ENCODE peak calls at places on chromosomes 11 and 22, in six cellular contexts. One of them, this sample, is unnamed.

GRCh38 chr11:100910808-100911207 is 218.8 kb downstream of the PGR start:
- DNase-seq in naive thymus-derived CD4-positive, alpha-beta T cell: no peak
- DNase-seq in kidney: no peak
- DNase-seq in lower lobe of right lung: no peak
- DNase-seq in tibial nerve: no peak
- DNase-seq in uterus: no peak
- DNase-seq in this sample: no peak

GRCh38 chr11:108947654-108948570 is 283.0 kb downstream of the DDX10 start:
- DNase-seq in naive thymus-derived CD4-positive, alpha-beta T cell: no peak
- DNase-seq in uterus: no peak
- DNase-seq in tibial nerve: no peak
- DNase-seq in kidney: no peak
- DNase-seq in lower lobe of right lung: no peak
- DNase-seq in this sample: no peak

GRCh38 chr22:50627452-50627913 is 469 bp downstream of the ARSA start:
- DNase-seq in uterus: no peak
- DNase-seq in naive thymus-derived CD4-positive, alpha-beta T cell: peak; percentile 22
- DNase-seq in lower lobe of right lung: no peak
- DNase-seq in tibial nerve: no peak
- DNase-seq in kidney: no peak
- DNase-seq in this sample: peak; percentile 21

GRCh38 chr11:45178890-45179663 is 32.6 kb downstream of the PRDM11 start:
- DNase-seq in naive thymus-derived CD4-positive, alpha-beta T cell: no peak
- DNase-seq in kidney: no peak
- DNase-seq in uterus: no peak
- DNase-seq in tibial nerve: no peak
- DNase-seq in lower lobe of right lung: no peak
- DNase-seq in this sample: no peak

GRCh38 chr11:63573881-63574855 is 11.0 kb upstream of the PLAAT2 start:
- DNase-seq in kidney: no peak
- DNase-seq in naive thymus-derived CD4-positive, alpha-beta T cell: peak; percentile 37
- DNase-seq in tibial nerve: no peak
- DNase-seq in lower lobe of right lung: no peak
- DNase-seq in uterus: peak; percentile 49
- DNase-seq in this sample: peak; percentile 39

GRCh38 chr22:46003271-46004091 is 26.5 kb upstream of the WNT7B start:
- DNase-seq in naive thymus-derived CD4-positive, alpha-beta T cell: no peak
- DNase-seq in lower lobe of right lung: peak; percentile 42
- DNase-seq in tibial nerve: no peak
- DNase-seq in kidney: peak; percentile 82
- DNase-seq in uterus: no peak
- DNase-seq in this sample: no peak

GRCh38 chr22:46830001-46830715 is 67.7 kb downstream of the TBC1D22A start:
- DNase-seq in naive thymus-derived CD4-positive, alpha-beta T cell: no peak
- DNase-seq in kidney: no peak
- DNase-seq in tibial nerve: peak; percentile 36
- DNase-seq in lower lobe of right lung: no peak
- DNase-seq in uterus: no peak
- DNase-seq in this sample: no peak

GRCh38 chr11:2846056-2846455 is 39.5 kb downstream of the CDKN1C start:
- DNase-seq in uterus: no peak
- DNase-seq in lower lobe of right lung: no peak
- DNase-seq in naive thymus-derived CD4-positive, alpha-beta T cell: no peak
- DNase-seq in kidney: no peak
- DNase-seq in tibial nerve: no peak
- DNase-seq in this sample: no peak

GRCh38 chr11:129976371-129976770 is 26.3 kb downstream of the PRDM10 start:
- DNase-seq in naive thymus-derived CD4-positive, alpha-beta T cell: no peak
- DNase-seq in tibial nerve: no peak
- DNase-seq in kidney: no peak
- DNase-seq in uterus: no peak
- DNase-seq in lower lobe of right lung: no peak
- DNase-seq in this sample: no peak

GRCh38 chr11:68200639-68201038 is 12.5 kb downstream of the KMT5B start:
- DNase-seq in uterus: no peak
- DNase-seq in lower lobe of right lung: no peak
- DNase-seq in kidney: no peak
- DNase-seq in naive thymus-derived CD4-positive, alpha-beta T cell: no peak
- DNase-seq in tibial nerve: no peak
- DNase-seq in this sample: no peak

GRCh38 chr11:130213143-130213978 is 53.8 kb downstream of the ST14 start:
- DNase-seq in naive thymus-derived CD4-positive, alpha-beta T cell: peak; percentile 75
- DNase-seq in tibial nerve: no peak
- DNase-seq in uterus: peak; percentile 55
- DNase-seq in kidney: peak; percentile 82
- DNase-seq in lower lobe of right lung: peak; percentile 80
- DNase-seq in this sample: peak; percentile 67

GRCh38 chr11:133903056-133903455 is 53.7 kb downstream of the IGSF9B start:
- DNase-seq in tibial nerve: no peak
- DNase-seq in uterus: no peak
- DNase-seq in lower lobe of right lung: peak; percentile 20
- DNase-seq in naive thymus-derived CD4-positive, alpha-beta T cell: no peak
- DNase-seq in kidney: no peak
- DNase-seq in this sample: no peak

GRCh38 chr11:3644817-3645235 is at the start of gene ART1:
- DNase-seq in kidney: no peak
- DNase-seq in naive thymus-derived CD4-positive, alpha-beta T cell: no peak
- DNase-seq in lower lobe of right lung: no peak
- DNase-seq in uterus: no peak
- DNase-seq in tibial nerve: no peak
- DNase-seq in this sample: no peak

GRCh38 chr11:73177380-73178091 is 35.4 kb upstream of the FCHSD2 start:
- DNase-seq in kidney: no peak
- DNase-seq in lower lobe of right lung: peak; percentile 53
- DNase-seq in naive thymus-derived CD4-positive, alpha-beta T cell: no peak
- DNase-seq in uterus: peak; percentile 29
- DNase-seq in tibial nerve: no peak
- DNase-seq in this sample: no peak

GRCh38 chr11:13963169-13963948 is 836 bp downstream of the SPON1 start:
- DNase-seq in uterus: peak; percentile 43
- DNase-seq in kidney: peak; percentile 85
- DNase-seq in naive thymus-derived CD4-positive, alpha-beta T cell: peak; percentile 28
- DNase-seq in lower lobe of right lung: peak; percentile 45
- DNase-seq in tibial nerve: no peak
- DNase-seq in this sample: peak; percentile 51

GRCh38 chr11:114359342-114359741 is 41.0 kb downstream of the C11orf71 start:
- DNase-seq in naive thymus-derived CD4-positive, alpha-beta T cell: no peak
- DNase-seq in tibial nerve: no peak
- DNase-seq in uterus: no peak
- DNase-seq in lower lobe of right lung: no peak
- DNase-seq in kidney: no peak
- DNase-seq in this sample: no peak

GRCh38 chr11:95076416-95076815 is 9.7 kb downstream of the SRSF8 start:
- DNase-seq in tibial nerve: peak; percentile 57
- DNase-seq in naive thymus-derived CD4-positive, alpha-beta T cell: no peak
- DNase-seq in lower lobe of right lung: no peak
- DNase-seq in uterus: peak; percentile 47
- DNase-seq in kidney: no peak
- DNase-seq in this sample: no peak

GRCh38 chr22:23187871-23188700 is 7.8 kb downstream of the BCR start:
- DNase-seq in naive thymus-derived CD4-positive, alpha-beta T cell: no peak
- DNase-seq in uterus: no peak
- DNase-seq in kidney: no peak
- DNase-seq in tibial nerve: no peak
- DNase-seq in lower lobe of right lung: no peak
- DNase-seq in this sample: no peak

GRCh38 chr11:122747358-122747757 is 90.9 kb upstream of the CRTAM start:
- DNase-seq in kidney: no peak
- DNase-seq in lower lobe of right lung: no peak
- DNase-seq in uterus: no peak
- DNase-seq in tibial nerve: no peak
- DNase-seq in naive thymus-derived CD4-positive, alpha-beta T cell: no peak
- DNase-seq in this sample: no peak

GRCh38 chr11:95091663-95092062 is 2.0 kb downstream of the ENDOD1 start:
- DNase-seq in uterus: no peak
- DNase-seq in naive thymus-derived CD4-positive, alpha-beta T cell: no peak
- DNase-seq in lower lobe of right lung: no peak
- DNase-seq in tibial nerve: no peak
- DNase-seq in kidney: no peak
- DNase-seq in this sample: no peak

GRCh38 chr11:57249384-57250319 is 12.6 kb upstream of the APLNR start:
- DNase-seq in uterus: peak; percentile 64
- DNase-seq in tibial nerve: peak; percentile 50
- DNase-seq in kidney: peak; percentile 79
- DNase-seq in lower lobe of right lung: peak; percentile 68
- DNase-seq in naive thymus-derived CD4-positive, alpha-beta T cell: peak; percentile 17
- DNase-seq in this sample: no peak

GRCh38 chr11:66353762-66354161 is 6.3 kb upstream of the B4GAT1 start:
- DNase-seq in tibial nerve: no peak
- DNase-seq in uterus: no peak
- DNase-seq in kidney: no peak
- DNase-seq in naive thymus-derived CD4-positive, alpha-beta T cell: no peak
- DNase-seq in lower lobe of right lung: peak; percentile 53
- DNase-seq in this sample: no peak

GRCh38 chr11:19244084-19244483 is 3.3 kb upstream of the E2F8 start:
- DNase-seq in lower lobe of right lung: no peak
- DNase-seq in naive thymus-derived CD4-positive, alpha-beta T cell: no peak
- DNase-seq in kidney: no peak
- DNase-seq in uterus: no peak
- DNase-seq in tibial nerve: no peak
- DNase-seq in this sample: no peak

GRCh38 chr11:12499071-12499470 is 121.7 kb downstream of the PARVA start:
- DNase-seq in naive thymus-derived CD4-positive, alpha-beta T cell: no peak
- DNase-seq in kidney: no peak
- DNase-seq in lower lobe of right lung: no peak
- DNase-seq in uterus: no peak
- DNase-seq in tibial nerve: no peak
- DNase-seq in this sample: no peak

GRCh38 chr11:61791737-61792309 is 576 bp downstream of the TMEM258 start:
- DNase-seq in tibial nerve: peak; percentile 54
- DNase-seq in lower lobe of right lung: peak; percentile 68
- DNase-seq in uterus: peak; percentile 78
- DNase-seq in naive thymus-derived CD4-positive, alpha-beta T cell: no peak
- DNase-seq in kidney: peak; percentile 76
- DNase-seq in this sample: peak; percentile 52

GRCh38 chr11:116162541-116163230 is 610.1 kb downstream of the BUD13 start:
- DNase-seq in uterus: no peak
- DNase-seq in kidney: no peak
- DNase-seq in lower lobe of right lung: no peak
- DNase-seq in naive thymus-derived CD4-positive, alpha-beta T cell: no peak
- DNase-seq in tibial nerve: no peak
- DNase-seq in this sample: no peak

GRCh38 chr11:70455354-70455753 is 57.0 kb downstream of the CTTN start:
- DNase-seq in naive thymus-derived CD4-positive, alpha-beta T cell: no peak
- DNase-seq in lower lobe of right lung: no peak
- DNase-seq in kidney: no peak
- DNase-seq in uterus: no peak
- DNase-seq in tibial nerve: no peak
- DNase-seq in this sample: no peak
- H3K27ac ChIP-seq in naive thymus-derived CD4-positive, alpha-beta T cell: no peak overlapping the region
- H3K27ac ChIP-seq in lower lobe of right lung: no peak overlapping the region
- H3K27ac ChIP-seq in kidney: no peak overlapping the region
- H3K27ac ChIP-seq in uterus: no peak overlapping the region
- H3K27ac ChIP-seq in tibial nerve: no peak overlapping the region
- H3K27ac ChIP-seq in this sample: no peak overlapping the region

GRCh38 chr11:128480665-128481064 is 106.7 kb downstream of the ETS1 start:
- DNase-seq in lower lobe of right lung: no peak
- DNase-seq in uterus: no peak
- DNase-seq in tibial nerve: no peak
- DNase-seq in naive thymus-derived CD4-positive, alpha-beta T cell: no peak
- DNase-seq in kidney: no peak
- DNase-seq in this sample: no peak
- H3K4me1 ChIP-seq in lower lobe of right lung: peaks cover 77% of the 10 kb centered on the region
- H3K4me1 ChIP-seq in uterus: peaks cover 9% of the 10 kb centered on the region
- H3K4me1 ChIP-seq in tibial nerve: peaks cover 75% of the 10 kb centered on the region
- H3K4me1 ChIP-seq in naive thymus-derived CD4-positive, alpha-beta T cell: peaks cover 92% of the 10 kb centered on the region
- H3K4me1 ChIP-seq in kidney: peaks cover 27% of the 10 kb centered on the region
- H3K4me1 ChIP-seq in this sample: peaks cover 99% of the 10 kb centered on the region

DNA sequence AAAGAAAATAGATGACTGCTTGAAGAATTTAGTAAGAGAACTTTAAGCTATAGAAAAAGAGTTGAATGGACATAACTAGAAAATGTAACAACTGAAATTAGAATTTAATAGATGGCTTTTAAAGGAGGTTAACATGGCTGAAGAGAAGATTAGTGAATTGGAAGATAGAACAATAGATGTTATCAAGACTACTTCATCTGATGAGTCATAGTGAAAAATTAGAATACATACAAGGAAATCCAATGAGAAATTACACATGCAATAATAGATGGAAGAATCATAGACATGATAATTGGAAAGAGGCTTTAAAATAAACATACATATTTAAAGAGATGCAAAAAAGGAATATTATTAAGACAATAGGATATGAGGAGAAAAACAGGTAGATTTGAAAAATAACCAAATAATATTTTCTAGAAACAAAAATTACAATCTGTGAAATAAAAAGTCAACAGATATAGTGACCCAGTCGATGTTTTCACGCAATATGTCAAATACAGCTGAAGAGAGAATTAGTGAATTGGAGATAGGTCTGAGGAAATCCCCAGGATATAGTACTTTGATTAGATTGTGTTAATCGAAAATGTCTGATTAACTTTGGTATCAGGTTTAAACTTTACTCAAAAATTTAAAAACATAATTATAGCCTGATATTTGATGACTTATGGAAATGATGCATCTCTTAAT is 28.2 kb downstream of the CAT start:
- DNase-seq in lower lobe of right lung: no peak
- DNase-seq in tibial nerve: no peak
- DNase-seq in naive thymus-derived CD4-positive, alpha-beta T cell: no peak
- DNase-seq in uterus: no peak
- DNase-seq in kidney: no peak
- DNase-seq in this sample: no peak
- H3K36me3 ChIP-seq in lower lobe of right lung: peaks cover 96% of the 10 kb centered on the region
- H3K36me3 ChIP-seq in tibial nerve: peaks cover 99% of the 10 kb centered on the region
- H3K36me3 ChIP-seq in naive thymus-derived CD4-positive, alpha-beta T cell: peaks cover 77% of the 10 kb centered on the region
- H3K36me3 ChIP-seq in uterus: no peaks in the 10 kb centered on the region
- H3K36me3 ChIP-seq in kidney: peaks cover 43% of the 10 kb centered on the region
- H3K36me3 ChIP-seq in this sample: peaks cover 44% of the 10 kb centered on the region

GRCh38 chr11:119266517-119267255 is 50.2 kb downstream of the MCAM start:
- DNase-seq in naive thymus-derived CD4-positive, alpha-beta T cell: peak; percentile 29
- DNase-seq in kidney: no peak
- DNase-seq in lower lobe of right lung: no peak
- DNase-seq in uterus: no peak
- DNase-seq in tibial nerve: no peak
- DNase-seq in this sample: no peak
- H3K27ac ChIP-seq in naive thymus-derived CD4-positive, alpha-beta T cell: peak overlapping the region; percentile 68
- H3K27ac ChIP-seq in kidney: no peak overlapping the region
- H3K27ac ChIP-seq in lower lobe of right lung: no peak overlapping the region
- H3K27ac ChIP-seq in uterus: no peak overlapping the region
- H3K27ac ChIP-seq in tibial nerve: no peak overlapping the region
- H3K27ac ChIP-seq in this sample: peak overlapping the region; percentile 25

This sample was measured in CD8-positive, alpha-beta T cell.